ENCODE peak calls at places on chromosome 11, in four cellular contexts. One of them, this sample, is unnamed.

GRCh38 chr11:836700-837099 is 3.9 kb downstream of the CD151 start:
- DNase-seq in adrenal gland: no peak
- DNase-seq in activated CD4-positive, alpha-beta T cell treated with anti-CD3 and anti-CD28 coated beads for 24 hours: no peak
- DNase-seq in CD4-positive, alpha-beta T cell: no peak
- DNase-seq in this sample: no peak

GRCh38 chr11:77154381-77155081 is 26.5 kb downstream of the MYO7A start:
- DNase-seq in adrenal gland: peak
- DNase-seq in CD4-positive, alpha-beta T cell: no peak
- DNase-seq in activated CD4-positive, alpha-beta T cell treated with anti-CD3 and anti-CD28 coated beads for 24 hours: no peak
- DNase-seq in this sample: no peak

GRCh38 chr11:40882301-40882700 is 577.2 kb downstream of the LRRC4C start:
- DNase-seq in activated CD4-positive, alpha-beta T cell treated with anti-CD3 and anti-CD28 coated beads for 24 hours: no peak
- DNase-seq in CD4-positive, alpha-beta T cell: no peak
- DNase-seq in adrenal gland: no peak
- DNase-seq in this sample: no peak

GRCh38 chr11:102389253-102389652 is 42.2 kb downstream of the BIRC2 start:
- DNase-seq in adrenal gland: no peak
- DNase-seq in activated CD4-positive, alpha-beta T cell treated with anti-CD3 and anti-CD28 coated beads for 24 hours: no peak
- DNase-seq in CD4-positive, alpha-beta T cell: no peak
- DNase-seq in this sample: no peak

GRCh38 chr11:63667993-63668392 is 3.2 kb downstream of the ATL3 start:
- DNase-seq in activated CD4-positive, alpha-beta T cell treated with anti-CD3 and anti-CD28 coated beads for 24 hours: no peak
- DNase-seq in CD4-positive, alpha-beta T cell: no peak
- DNase-seq in adrenal gland: no peak
- DNase-seq in this sample: no peak

GRCh38 chr11:92765965-92766371 is 203.5 kb upstream of the MTNR1B start:
- DNase-seq in adrenal gland: peak
- DNase-seq in activated CD4-positive, alpha-beta T cell treated with anti-CD3 and anti-CD28 coated beads for 24 hours: no peak
- DNase-seq in CD4-positive, alpha-beta T cell: no peak
- DNase-seq in this sample: no peak

GRCh38 chr11:64996710-64997380 is at the start of gene BATF2:
- DNase-seq in CD4-positive, alpha-beta T cell: no peak
- DNase-seq in adrenal gland: peak
- DNase-seq in activated CD4-positive, alpha-beta T cell treated with anti-CD3 and anti-CD28 coated beads for 24 hours: no peak
- DNase-seq in this sample: no peak

GRCh38 chr11:132116516-132116915 is 746.1 kb downstream of the NTM start:
- DNase-seq in adrenal gland: no peak
- DNase-seq in activated CD4-positive, alpha-beta T cell treated with anti-CD3 and anti-CD28 coated beads for 24 hours: no peak
- DNase-seq in CD4-positive, alpha-beta T cell: no peak
- DNase-seq in this sample: no peak

GRCh38 chr11:114989536-114989935 is 311.2 kb downstream of the NXPE2 start:
- DNase-seq in adrenal gland: peak
- DNase-seq in CD4-positive, alpha-beta T cell: no peak
- DNase-seq in activated CD4-positive, alpha-beta T cell treated with anti-CD3 and anti-CD28 coated beads for 24 hours: no peak
- DNase-seq in this sample: no peak

GRCh38 chr11:35667257-35667656 is 4.7 kb downstream of the TRIM44 start:
- DNase-seq in adrenal gland: no peak
- DNase-seq in activated CD4-positive, alpha-beta T cell treated with anti-CD3 and anti-CD28 coated beads for 24 hours: no peak
- DNase-seq in CD4-positive, alpha-beta T cell: no peak
- DNase-seq in this sample: no peak

GRCh38 chr11:74684661-74685060 is 46.6 kb downstream of the CHRDL2 start:
- DNase-seq in adrenal gland: no peak
- DNase-seq in CD4-positive, alpha-beta T cell: no peak
- DNase-seq in activated CD4-positive, alpha-beta T cell treated with anti-CD3 and anti-CD28 coated beads for 24 hours: no peak
- DNase-seq in this sample: no peak